ENCODE peak calls at places on chromosome 4, in eight cellular contexts. G is lower lobe of right lung, M is tibial nerve, R is brain microvascular endothelial cell, P is transverse colon, E is thyroid gland, H is H1, T is fibroblast of lung. D is an unnamed sample.

GRCh38 chr4:6199344-6199921 is 916 bp downstream of the JAKMIP1 start:
- DNase-seq in P (no peak), R (no peak), M (no peak), E (no peak), T (no peak), G (no peak), H (peak), D (no peak)

GRCh38 chr4:129246850-129247542 is 151.0 kb downstream of the C4orf33 start:
- DNase-seq in E (no peak), P (peak), G (no peak), M (no peak), H (no peak), T (no peak), R (no peak), D (no peak)

GRCh38 chr4:167908816-167909215 is 183.5 kb upstream of the ANXA10 start:
- DNase-seq in E (no peak), M (no peak), G (no peak), P (no peak), R (no peak), T (no peak), H (no peak), D (no peak)

GRCh38 chr4:122285285-122285684 is 93.5 kb upstream of the ADAD1 start:
- DNase-seq in H (no peak), T (peak), P (no peak), R (peak), E (no peak), M (no peak), G (no peak), D (no peak)

GRCh38 chr4:26267087-26267486 is 53.7 kb upstream of the RBPJ start:
- DNase-seq in H (no peak), T (peak), M (peak), P (peak), E (peak), G (no peak), R (no peak), D (no peak)

GRCh38 chr4:175827510-175827909 is 15.4 kb upstream of the GPM6A start:
- DNase-seq in M (no peak), P (no peak), T (no peak), E (no peak), R (no peak), G (no peak), H (no peak), D (no peak)

GRCh38 chr4:121373841-121374240 is 7.0 kb downstream of the QRFPR start:
- DNase-seq in R (no peak), G (no peak), T (no peak), H (no peak), M (no peak), E (no peak), P (no peak), D (no peak)

GRCh38 chr4:114043116-114043515 is 63.7 kb upstream of the ARSJ start:
- DNase-seq in P (no peak), T (no peak), E (no peak), R (no peak), M (no peak), G (no peak), H (no peak), D (no peak)

GRCh38 chr4:151486166-151486565 is 77.2 kb downstream of the FHIP1A start:
- DNase-seq in E (no peak), H (no peak), M (no peak), T (no peak), R (peak), G (no peak), P (no peak), D (no peak)

GRCh38 chr4:38281416-38282071 is 321.3 kb downstream of the PTTG2 start:
- DNase-seq in R (peak), T (peak), G (no peak), P (no peak), E (no peak), H (no peak), M (no peak), D (no peak)

GRCh38 chr4:140906984-140907962 is 151.1 kb upstream of the TBC1D9 start:
- DNase-seq in R (no peak), P (no peak), M (no peak), G (no peak), E (no peak), T (no peak), H (no peak), D (no peak)

GRCh38 chr4:130922955-130923354 is 1827.0 kb downstream of the C4orf33 start:
- DNase-seq in T (no peak), G (no peak), E (no peak), R (no peak), M (no peak), H (no peak), P (no peak), D (no peak)

GRCh38 chr4:56307423-56307822 is 79.9 kb downstream of the AASDH start:
- DNase-seq in G (no peak), M (no peak), R (peak), E (peak), T (no peak), P (no peak), H (no peak), D (no peak)

GRCh38 chr4:77052352-77052751 is 23.4 kb downstream of the CCNI start:
- DNase-seq in P (peak), M (peak), G (no peak), E (peak), T (peak), H (peak), R (peak), D (no peak)

GRCh38 chr4:145709336-145709735 is 29.4 kb downstream of the C4orf51 start:
- DNase-seq in P (no peak), G (no peak), E (peak), H (no peak), T (no peak), R (no peak), M (no peak), D (no peak)

GRCh38 chr4:146135941-146136340 is 39.6 kb upstream of the LSM6 start:
- DNase-seq in E (no peak), H (no peak), T (no peak), R (no peak), M (no peak), G (no peak), P (no peak), D (no peak)

GRCh38 chr4:101136373-101137370 is 210.7 kb downstream of the PPP3CA start:
- DNase-seq in T (no peak), H (no peak), M (no peak), E (no peak), P (no peak), R (no peak), G (no peak), D (no peak)

GRCh38 chr4:181225616-181226261 is 1017.5 kb upstream of the TENM3 start:
- DNase-seq in H (no peak), T (no peak), E (no peak), P (no peak), G (no peak), M (no peak), R (no peak), D (no peak)

GRCh38 chr4:139889194-139889762 is 223.7 kb downstream of the MGST2 start:
- DNase-seq in T (no peak), E (peak), P (no peak), H (no peak), R (no peak), M (no peak), G (no peak), D (no peak)

GRCh38 chr4:7831330-7831729 is 108.3 kb downstream of the AFAP1 start:
- DNase-seq in H (no peak), G (no peak), E (no peak), R (peak), M (no peak), T (peak), P (no peak), D (no peak)

GRCh38 chr4:61200195-61200990 is at the start of gene ADGRL3:
- DNase-seq in E (no peak), G (peak), T (peak), P (no peak), M (no peak), H (peak), R (no peak), D (peak)

DNA sequence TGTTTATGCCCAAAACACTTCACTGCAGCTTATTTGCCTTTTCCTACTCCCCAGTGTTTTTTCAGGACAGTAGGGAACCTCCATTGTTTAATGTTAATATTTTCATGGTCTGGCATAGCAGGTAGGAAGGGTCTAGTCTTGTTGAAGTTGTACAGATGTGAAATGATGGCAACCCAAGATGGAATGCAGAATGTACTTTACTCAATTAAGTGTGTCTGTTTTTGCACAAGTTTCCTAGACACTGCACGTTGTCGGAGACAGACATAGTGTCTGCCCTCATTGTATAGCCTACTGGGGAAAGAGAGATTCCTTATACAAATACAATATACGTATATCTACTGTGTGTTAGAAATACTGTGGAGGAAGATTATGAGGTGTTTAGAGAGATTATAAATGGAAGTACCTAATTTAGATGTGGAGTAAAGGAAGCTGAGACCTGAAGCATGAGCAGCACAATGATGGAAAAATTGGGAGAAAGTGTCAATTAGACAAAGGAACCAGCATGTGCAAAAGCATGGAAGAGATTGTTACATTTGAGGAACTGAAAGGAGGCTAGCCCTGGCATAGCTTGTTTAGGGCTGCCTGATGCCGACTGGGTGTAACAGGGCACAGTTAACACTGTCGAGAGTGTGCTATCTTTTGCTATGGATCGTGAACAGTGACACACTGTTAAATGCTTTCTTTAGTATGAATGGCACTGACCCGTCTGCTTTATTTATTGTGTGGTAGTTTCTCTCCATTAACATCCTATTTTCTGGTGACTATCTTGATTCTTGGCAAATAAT is 18.4 kb downstream of the CPEB2 start:
- DNase-seq in T (no peak), H (no peak), M (no peak), G (no peak), E (no peak), R (no peak), P (no peak), D (no peak)
- H3K4me3 ChIP-seq in T (no peak), H (no peak), M (no peak), G (no peak), E (no peak), R (no peak), P (no peak), D (no peak)

DNA sequence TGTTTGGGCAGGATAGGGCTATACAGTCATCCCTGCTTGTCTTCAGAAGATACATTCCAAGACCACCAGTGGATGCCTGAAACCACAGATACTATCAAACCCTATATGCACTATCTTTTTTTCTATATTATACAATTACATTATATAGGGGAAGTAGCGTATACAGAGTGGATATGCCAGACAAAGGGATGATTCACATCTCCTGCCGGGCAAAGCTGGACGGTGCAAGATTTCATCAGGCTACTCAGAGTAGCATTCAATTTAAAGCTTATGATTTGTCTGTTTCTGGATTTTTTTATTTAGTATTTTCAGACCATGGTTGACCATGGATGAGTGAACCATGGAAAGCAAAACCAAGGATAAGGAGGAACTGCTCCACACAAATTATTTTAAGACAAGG is 7.0 kb upstream of the AMTN start:
- DNase-seq in T (no peak), H (no peak), G (no peak), E (no peak), M (no peak), P (no peak), R (no peak), D (no peak)
- TF ChIP-seq CTCF in T (no peak), H (no peak), G (no peak), E (no peak), M (no peak), P (no peak), R (peak), D (no peak)

DNA sequence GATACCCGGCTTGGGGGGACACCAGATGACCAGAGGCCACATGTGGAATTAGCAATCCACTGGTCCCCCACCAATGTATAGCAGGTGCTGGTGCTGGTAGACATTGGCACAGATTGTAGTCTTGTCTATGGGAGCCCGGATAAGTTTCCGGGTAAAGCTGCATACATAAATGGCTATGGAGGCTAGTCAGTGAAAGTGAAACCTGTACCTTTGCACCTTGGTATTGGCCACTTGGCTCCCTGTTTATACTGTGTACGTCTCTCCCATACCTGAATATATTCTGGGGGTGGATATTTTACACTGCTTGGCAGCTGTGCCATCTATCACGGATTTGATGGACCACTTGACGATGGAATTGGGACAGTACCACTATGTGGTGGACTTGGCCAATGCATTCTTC is 5.6 kb upstream of the TIGD2 start:
- DNase-seq in E (no peak), T (no peak), P (no peak), G (no peak), R (no peak), H (no peak), M (no peak), D (no peak)
- H3K27ac ChIP-seq in E (no peak), T (no peak), P (no peak), G (no peak), R (no peak), H (no peak), M (no peak), D (no peak)

GRCh38 chr4:83267835-83268475 is 16.6 kb downstream of the COQ2 start:
- DNase-seq in E (no peak), G (no peak), M (no peak), R (no peak), P (no peak), H (no peak), T (no peak), D (no peak)

GRCh38 chr4:83269256-83269655 is 15.3 kb downstream of the COQ2 start:
- DNase-seq in R (no peak), T (no peak), M (no peak), P (no peak), G (no peak), E (no peak), H (no peak), D (no peak)

GRCh38 chr4:83267121-83267834 is 17.3 kb downstream of the COQ2 start:
- DNase-seq in M (peak), E (peak), T (peak), G (no peak), R (peak), P (no peak), H (no peak), D (peak)

GRCh38 chr4:83266689-83267088 is 17.9 kb downstream of the COQ2 start:
- DNase-seq in T (peak), P (no peak), M (no peak), G (no peak), R (no peak), E (no peak), H (no peak), D (no peak)

DNA sequence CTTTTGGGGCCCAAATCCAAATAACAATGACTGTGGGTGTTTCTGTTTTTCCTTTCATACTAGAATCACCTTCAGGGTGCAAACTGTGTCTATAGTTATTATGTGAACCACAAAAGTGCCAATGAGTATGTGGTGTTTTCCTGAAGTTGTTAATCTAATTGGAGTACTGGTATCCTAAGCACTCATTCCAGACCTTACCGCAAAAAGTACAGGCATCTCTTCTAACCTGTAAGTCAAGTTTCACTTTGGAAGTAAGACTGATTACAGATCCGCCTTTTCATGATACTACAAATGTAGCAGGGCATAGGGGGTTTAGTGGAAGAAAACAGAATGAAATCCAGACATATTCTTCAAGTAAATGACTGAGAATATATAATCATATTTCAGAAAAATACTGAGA is 16.1 kb downstream of the COQ2 start:
- DNase-seq in P (no peak), R (no peak), M (no peak), T (no peak), G (no peak), E (no peak), H (no peak), D (no peak)
- H3K4me3 ChIP-seq in P (no peak), R (no peak), M (no peak), T (no peak), G (no peak), E (no peak), H (no peak), D (no peak)

DNA sequence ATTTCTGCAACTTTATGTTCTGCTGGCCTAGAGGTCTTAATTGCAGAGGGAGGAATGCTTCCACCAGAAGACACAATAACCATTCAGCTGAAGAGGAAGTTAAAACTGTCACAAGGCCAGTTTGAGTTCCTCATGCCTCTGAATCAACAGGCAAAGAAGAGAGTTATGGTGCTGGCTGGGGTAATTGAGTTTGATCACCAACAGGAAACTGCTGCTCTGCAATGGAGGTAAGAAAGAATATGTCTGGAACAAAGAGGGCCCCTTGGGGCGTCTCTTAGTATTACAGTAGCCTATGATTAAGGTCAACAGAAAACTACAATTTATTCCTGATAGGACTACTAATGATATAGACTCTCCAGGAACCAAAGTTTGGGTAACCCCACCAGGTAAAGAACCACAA is 744.0 kb downstream of the FSTL5 start:
- DNase-seq in E (no peak), G (no peak), R (peak), P (no peak), T (no peak), H (peak), M (peak), D (no peak)
- TF ChIP-seq CTCF in E (no peak), G (no peak), R (peak), P (no peak), T (no peak), H (peak), M (no peak), D (no peak)

GRCh38 chr4:68267433-68267944 is 22.0 kb upstream of the TMPRSS11B start:
- DNase-seq in H (no peak), M (no peak), T (peak), R (peak), P (no peak), G (no peak), E (no peak), D (no peak)
- H3K27ac ChIP-seq in H (no peak), M (no peak), T (no peak), R (peak), P (no peak), G (no peak), E (no peak), D (no peak)

DNA sequence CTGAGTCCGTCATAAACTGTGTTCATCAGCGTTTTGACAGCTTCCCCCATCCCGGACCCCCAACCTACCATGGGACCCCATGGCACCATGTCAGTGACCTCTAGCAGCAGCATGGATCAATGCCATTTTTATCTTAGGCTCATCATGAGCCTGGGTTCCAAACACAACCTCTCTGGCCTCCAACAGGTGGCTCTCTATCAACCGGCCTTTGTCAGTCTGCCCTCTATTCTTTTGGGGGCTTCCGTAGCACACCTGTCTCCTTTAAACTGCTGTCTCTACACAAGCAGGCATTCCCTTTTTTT is 716 bp upstream of the TMEM150C start:
- DNase-seq in H (no peak), G (no peak), M (no peak), P (no peak), R (no peak), E (no peak), T (no peak), D (no peak)
- H3K4me3 ChIP-seq in H (peak), G (peak), M (no peak), P (peak), R (peak), E (no peak), T (no peak), D (no peak)

GRCh38 chr4:153912296-153912695 is 123.4 kb upstream of the SFRP2 start:
- DNase-seq in T (no peak), P (no peak), R (no peak), E (no peak), M (no peak), H (no peak), G (no peak), D (no peak)
- TF ChIP-seq CTCF in T (no peak), P (no peak), R (no peak), E (no peak), M (no peak), H (no peak), G (no peak), D (no peak)

GRCh38 chr4:683247-683897 is 5.6 kb downstream of the SLC49A3 start:
- DNase-seq in G (no peak), R (no peak), M (no peak), H (no peak), E (no peak), P (no peak), T (no peak), D (peak)
- H3K27ac ChIP-seq in G (no peak), R (no peak), M (peak), H (no peak), E (no peak), P (no peak), T (no peak), D (no peak)

D was measured in left lung.